ENCODE peak calls at places on chromosomes 6 and 20, in six cellular contexts. V is T-helper 2 cell; O is NCI-H774; X is RWPE1; G is activated T-cell treated with anti-CD3 and anti-CD28 coated beads, Interleukin-2, amount 50 U/mL, for 72 hours; M is globus pallidus. H is an unnamed sample.

GRCh38 chr6:43812850-43813584 is 43.0 kb downstream of the VEGFA start:
- DNase-seq in O (no peak), G (no peak), X (no peak), M (no peak), V (no peak), H (no peak)

GRCh38 chr6:136676075-136676474 is 116.2 kb downstream of the MAP3K5 start:
- DNase-seq in V (no peak), X (peak), O (no peak), M (no peak), G (no peak), H (no peak)

GRCh38 chr6:109348246-109348645 is 34.0 kb downstream of the CD164 start:
- DNase-seq in M (peak), O (no peak), G (no peak), X (no peak), V (no peak), H (no peak)

GRCh38 chr20:61037498-61037897 is 214.6 kb upstream of the CDH4 start:
- DNase-seq in G (no peak), O (no peak), V (no peak), X (peak), M (no peak), H (no peak)

GRCh38 chr6:162014069-162014811 is 713.3 kb downstream of the PRKN start:
- DNase-seq in O (no peak), G (no peak), X (no peak), V (no peak), M (no peak), H (no peak)

GRCh38 chr20:3165473-3166337 is 6.0 kb upstream of the FASTKD5 start:
- DNase-seq in O (no peak), V (no peak), M (no peak), X (no peak), G (no peak), H (no peak)

GRCh38 chr6:28922841-28923317 is 906 bp downstream of the TRIM27 start:
- DNase-seq in V (peak), G (peak), M (peak), X (no peak), O (no peak), H (peak)

GRCh38 chr6:113031591-113031990 is 684.5 kb downstream of the RFPL4B start:
- DNase-seq in O (peak), G (no peak), M (no peak), X (no peak), V (no peak), H (no peak)

GRCh38 chr20:16514145-16514544 is 59.1 kb downstream of the KIF16B start:
- DNase-seq in G (no peak), M (peak), X (no peak), O (no peak), V (no peak), H (no peak)

GRCh38 chr6:36514554-36515456 is 32.5 kb downstream of the STK38 start:
- DNase-seq in M (no peak), G (no peak), V (no peak), X (peak), O (no peak), H (no peak)

GRCh38 chr6:87277123-87277522 is 45.3 kb upstream of the SMIM8 start:
- DNase-seq in O (no peak), M (no peak), V (no peak), G (no peak), X (no peak), H (no peak)

GRCh38 chr20:36130316-36130865 is 24.1 kb upstream of the EPB41L1 start:
- DNase-seq in V (no peak), X (no peak), M (no peak), O (no peak), G (no peak), H (no peak)

GRCh38 chr6:87504440-87504839 is 31.7 kb downstream of the SLC35A1 start:
- DNase-seq in O (no peak), X (no peak), G (no peak), M (no peak), V (no peak), H (no peak)

GRCh38 chr6:159062564-159062945 is 17.8 kb upstream of the TAGAP start:
- DNase-seq in G (peak), V (no peak), X (no peak), M (no peak), O (no peak), H (no peak)

GRCh38 chr6:156557269-156557885 is 219.8 kb upstream of the ARID1B start:
- DNase-seq in G (no peak), O (peak), V (no peak), M (peak), X (no peak), H (peak)

GRCh38 chr20:13286052-13286451 is 65.0 kb downstream of the ISM1 start:
- DNase-seq in G (no peak), V (no peak), X (no peak), M (no peak), O (no peak), H (no peak)

GRCh38 chr20:19098092-19098491 is 114.3 kb upstream of the SLC24A3 start:
- DNase-seq in O (no peak), G (no peak), V (no peak), X (no peak), M (no peak), H (no peak)

GRCh38 chr6:24428615-24429014 is 25.9 kb downstream of the MRS2 start:
- DNase-seq in O (no peak), M (no peak), X (peak), V (no peak), G (no peak), H (no peak)

GRCh38 chr6:76165471-76166221 is 93.2 kb upstream of the IMPG1 start:
- DNase-seq in O (no peak), V (no peak), X (no peak), M (no peak), G (no peak), H (no peak)

GRCh38 chr6:156777866-156778614 is 862 bp downstream of the ARID1B start:
- DNase-seq in O (peak), M (peak), X (peak), G (peak), V (peak), H (no peak)

GRCh38 chr6:145529582-145529981 is 205.7 kb downstream of the EPM2A start:
- DNase-seq in X (no peak), M (no peak), G (no peak), O (peak), V (no peak), H (no peak)

GRCh38 chr6:52603000-52603795 is 26.3 kb upstream of the TRAM2 start:
- DNase-seq in V (no peak), M (no peak), X (no peak), G (no peak), O (no peak), H (no peak)

H was measured in iPS-NIHi11.